ENCODE peak calls at places on chromosomes 5 and 9, in eight cellular contexts. Q is midbrain; N is naive thymus-derived CD8-positive, alpha-beta T cell; S is uterus; K is choroid plexus epithelial cell; E is EL; R is ovary; B is SJSA1. V is an unnamed sample.
A peak's percentile ranks its signal among the peaks of the same experiment; 100 is the strongest.

GRCh38 chr5:173204185-173204979 is 30.6 kb downstream of the NKX2-5 start:
- DNase-seq in E (peak; percentile 39), S (no peak), B (no peak), K (peak; percentile 62), N (no peak), R (no peak), Q (no peak), V (peak; percentile 34)

GRCh38 chr9:20770947-20771346 is 86.9 kb downstream of the FOCAD start:
- DNase-seq in Q (no peak), R (no peak), B (no peak), K (no peak), S (no peak), N (no peak), E (no peak), V (no peak)

GRCh38 chr5:69083412-69083811 is 10.4 kb upstream of the SLC30A5 start:
- DNase-seq in R (no peak), E (peak; percentile 20), B (no peak), K (peak; percentile 34), S (no peak), Q (no peak), N (no peak), V (no peak)

GRCh38 chr5:109921735-109922395 is 232.1 kb downstream of the MAN2A1 start:
- DNase-seq in S (no peak), Q (no peak), E (no peak), K (peak; percentile 58), B (no peak), N (peak; percentile 29), R (no peak), V (peak; percentile 74)

GRCh38 chr9:3857673-3858072 is 331.9 kb upstream of the RFX3 start:
- DNase-seq in E (peak; percentile 71), R (no peak), N (no peak), S (no peak), B (no peak), K (no peak), Q (no peak), V (peak; percentile 43)

GRCh38 chr9:93582115-93582514 is 5.7 kb downstream of the PHF2 start:
- DNase-seq in S (no peak), N (no peak), E (no peak), R (no peak), Q (no peak), K (peak; percentile 83), B (peak; percentile 22), V (no peak)

GRCh38 chr9:134666801-134667200 is 25.2 kb downstream of the COL5A1 start:
- DNase-seq in K (no peak), N (no peak), E (peak; percentile 67), R (no peak), B (no peak), Q (no peak), S (no peak), V (no peak)

GRCh38 chr5:167699434-167699833 is 592.0 kb upstream of the WWC1 start:
- DNase-seq in K (peak; percentile 99), Q (no peak), B (peak; percentile 96), N (no peak), E (peak; percentile 99), R (no peak), S (no peak), V (peak; percentile 98)

GRCh38 chr5:1119312-1119831 is 7.5 kb upstream of the SLC12A7 start:
- DNase-seq in E (no peak), N (no peak), R (no peak), K (no peak), S (no peak), B (no peak), Q (no peak), V (no peak)

GRCh38 chr5:113164016-113164415 is 187.4 kb downstream of the DCP2 start:
- DNase-seq in R (no peak), S (no peak), E (no peak), N (no peak), B (no peak), K (no peak), Q (no peak), V (no peak)

GRCh38 chr9:101485873-101486692 is 47.6 kb upstream of the RNF20 start:
- DNase-seq in S (peak; percentile 37), B (no peak), R (peak; percentile 69), N (no peak), E (peak; percentile 56), Q (peak; percentile 28), K (peak; percentile 42), V (peak; percentile 64)

GRCh38 chr5:179273441-179274145 is 71.7 kb downstream of the ADAMTS2 start:
- DNase-seq in N (no peak), K (no peak), Q (no peak), S (peak; percentile 18), B (no peak), E (no peak), R (peak; percentile 39), V (no peak)

GRCh38 chr9:136172412-136173079 is 32.4 kb downstream of the LHX3 start:
- DNase-seq in N (no peak), B (no peak), Q (no peak), E (no peak), S (no peak), K (no peak), R (no peak), V (no peak)

GRCh38 chr9:76586555-76587314 is 127.8 kb downstream of the GCNT1 start:
- DNase-seq in S (no peak), K (no peak), R (no peak), E (no peak), Q (no peak), B (no peak), N (no peak), V (no peak)

GRCh38 chr5:19064094-19064493 is 923.9 kb downstream of the CDH18 start:
- DNase-seq in N (no peak), Q (no peak), B (no peak), R (no peak), E (no peak), S (no peak), K (no peak), V (no peak)

GRCh38 chr5:72268753-72269410 is 51.2 kb downstream of the MRPS27 start:
- DNase-seq in R (no peak), B (peak; percentile 60), N (no peak), E (peak; percentile 71), S (peak; percentile 46), Q (no peak), K (peak; percentile 70), V (peak; percentile 62)

GRCh38 chr5:82512025-82512424 is 233.9 kb upstream of the RPS23 start:
- DNase-seq in R (no peak), N (no peak), B (no peak), E (no peak), S (no peak), K (peak; percentile 38), Q (no peak), V (no peak)

GRCh38 chr5:103466494-103466893 is 96.1 kb downstream of the NUDT12 start:
- DNase-seq in N (no peak), K (peak; percentile 80), E (peak; percentile 70), S (no peak), Q (no peak), B (no peak), R (no peak), V (no peak)

GRCh38 chr9:71202931-71203330 is 81.5 kb upstream of the TRPM3 start:
- DNase-seq in K (no peak), S (no peak), Q (no peak), B (no peak), E (no peak), R (no peak), N (no peak), V (peak; percentile 37)

GRCh38 chr9:128409998-128410397 is 10.7 kb upstream of the CERCAM start:
- DNase-seq in Q (peak; percentile 54), N (no peak), R (no peak), S (no peak), B (no peak), E (peak; percentile 36), K (peak; percentile 60), V (peak; percentile 58)

GRCh38 chr9:81058776-81059175 is 630.6 kb downstream of the TLE1 start:
- DNase-seq in B (no peak), K (peak; percentile 16), E (no peak), N (no peak), Q (no peak), R (no peak), S (no peak), V (no peak)

GRCh38 chr5:2261002-2261703 is 378.4 kb upstream of the IRX4 start:
- DNase-seq in R (no peak), Q (no peak), B (no peak), N (no peak), S (no peak), K (no peak), E (no peak), V (no peak)

GRCh38 chr9:106784076-106784475 is 78.9 kb upstream of the ZNF462 start:
- DNase-seq in R (no peak), E (no peak), S (no peak), Q (no peak), K (peak; percentile 71), B (no peak), N (no peak), V (peak; percentile 86)

GRCh38 chr5:125257057-125257970 is 510.9 kb upstream of the ZNF608 start:
- DNase-seq in K (peak; percentile 39), R (no peak), N (no peak), S (no peak), B (no peak), Q (no peak), E (no peak), V (peak; percentile 52)

V was measured in astrocyte of the hippocampus.